ENCODE peak calls at places on chromosomes 16 and 17, in five cellular contexts. B is uterus, Y is Peyer's patch, K is fibroblast of lung, C is endothelial cell of umbilical vein. R is an unnamed sample.

GRCh38 chr17:1843947-1844346 is 14.1 kb downstream of the RPA1 start:
- DNase-seq in B (no peak), Y (no peak), K (no peak), C (no peak), R (no peak)

GRCh38 chr17:68288375-68288774 is 2.6 kb downstream of the SLC16A6 start:
- DNase-seq in B (no peak), Y (no peak), K (no peak), C (no peak), R (no peak)

GRCh38 chr17:80260791-80261158 is at the start of gene RNF213:
- DNase-seq in B (peak; percentile 50), Y (peak; percentile 85), K (peak; percentile 19), C (peak; percentile 6), R (peak; percentile 75)

GRCh38 chr16:47018223-47018891 is 44.9 kb upstream of the DNAJA2 start:
- DNase-seq in B (no peak), Y (peak; percentile 53), K (peak; percentile 13), C (peak; percentile 13), R (no peak)

GRCh38 chr16:27826081-27826892 is 237.2 kb downstream of the GSG1L start:
- DNase-seq in B (no peak), Y (peak; percentile 21), K (no peak), C (no peak), R (no peak)

GRCh38 chr16:14302399-14303181 is 231.5 kb downstream of the MRTFB start:
- DNase-seq in B (peak; percentile 28), Y (no peak), K (peak; percentile 26), C (peak; percentile 18), R (peak; percentile 64)

GRCh38 chr17:38568845-38569510 is 36.8 kb downstream of the SRCIN1 start:
- DNase-seq in B (no peak), Y (no peak), K (no peak), C (no peak), R (no peak)

GRCh38 chr16:49108611-49109010 is 173.0 kb downstream of the CBLN1 start:
- DNase-seq in B (no peak), Y (no peak), K (no peak), C (no peak), R (no peak)

GRCh38 chr17:31532161-31532515 is 140.7 kb downstream of the RAB11FIP4 start:
- DNase-seq in B (no peak), Y (no peak), K (no peak), C (no peak), R (no peak)

GRCh38 chr17:83062011-83062817 is 17.2 kb upstream of the METRNL start:
- DNase-seq in B (peak; percentile 10), Y (peak; percentile 47), K (no peak), C (no peak), R (no peak)

GRCh38 chr16:21501869-21502667 is 97.3 kb upstream of the METTL9 start:
- DNase-seq in B (peak; percentile 89), Y (peak; percentile 96), K (peak; percentile 96), C (peak; percentile 95), R (peak; percentile 94)

GRCh38 chr17:65074778-65075250 is 18.3 kb upstream of the GNA13 start:
- DNase-seq in B (peak; percentile 43), Y (peak; percentile 65), K (no peak), C (peak; percentile 94), R (peak; percentile 29)

GRCh38 chr17:417691-418420 is 65.2 kb upstream of the RPH3AL start:
- DNase-seq in B (no peak), Y (no peak), K (no peak), C (no peak), R (no peak)

GRCh38 chr16:2842340-2843000 is 12.4 kb downstream of the ZG16B start:
- DNase-seq in B (no peak), Y (peak; percentile 54), K (peak; percentile 56), C (no peak), R (peak; percentile 34)

GRCh38 chr16:83301966-83302365 is 505.8 kb upstream of the HSBP1 start:
- DNase-seq in B (no peak), Y (no peak), K (peak; percentile 8), C (peak; percentile 11), R (no peak)

GRCh38 chr16:17416461-17417221 is 54.1 kb downstream of the XYLT1 start:
- DNase-seq in B (no peak), Y (no peak), K (peak; percentile 51), C (no peak), R (peak; percentile 42)

GRCh38 chr16:12661656-12662172 is 142.0 kb downstream of the CPPED1 start:
- DNase-seq in B (no peak), Y (no peak), K (peak; percentile 22), C (peak; percentile 65), R (peak; percentile 37)

GRCh38 chr17:28549274-28550132 is 2.9 kb downstream of the UNC119 start:
- DNase-seq in B (no peak), Y (peak; percentile 39), K (no peak), C (no peak), R (no peak)

GRCh38 chr16:87956771-87957279 is 5.6 kb downstream of the BANP start:
- DNase-seq in B (no peak), Y (no peak), K (peak; percentile 66), C (peak; percentile 54), R (no peak)

GRCh38 chr17:56577190-56577589 is 16.3 kb upstream of the NOG start:
- DNase-seq in B (no peak), Y (no peak), K (no peak), C (no peak), R (no peak)

GRCh38 chr17:82320140-82320840 is 2.9 kb upstream of the CD7 start:
- DNase-seq in B (no peak), Y (no peak), K (no peak), C (no peak), R (no peak)

GRCh38 chr16:66521951-66522771 is 27.8 kb downstream of the TK2 start:
- DNase-seq in B (no peak), Y (peak; percentile 58), K (peak; percentile 99), C (peak; percentile 81), R (peak; percentile 37)

GRCh38 chr17:42405076-42405475 is 16.8 kb upstream of the STAT3 start:
- DNase-seq in B (no peak), Y (no peak), K (no peak), C (no peak), R (no peak)

GRCh38 chr16:73028721-73029361 is 19.1 kb downstream of the ZFHX3 start:
- DNase-seq in B (no peak), Y (no peak), K (no peak), C (no peak), R (no peak)

GRCh38 chr17:29347831-29348281 is 42.3 kb upstream of the TAOK1 start:
- DNase-seq in B (peak; percentile 20), Y (no peak), K (peak; percentile 13), C (no peak), R (peak; percentile 74)

GRCh38 chr16:68490829-68491575 is 42.7 kb upstream of the SMPD3 start:
- DNase-seq in B (no peak), Y (peak; percentile 85), K (peak; percentile 71), C (no peak), R (no peak)

GRCh38 chr17:40086150-40087044 is 14.0 kb downstream of the NR1D1 start:
- DNase-seq in B (peak; percentile 57), Y (no peak), K (no peak), C (peak; percentile 40), R (peak; percentile 70)

GRCh38 chr17:76532072-76532651 is 5.3 kb downstream of the CYGB start:
- DNase-seq in B (no peak), Y (no peak), K (peak; percentile 56), C (no peak), R (no peak)

GRCh38 chr16:50861926-50862325 is 120.0 kb downstream of the CYLD start:
- DNase-seq in B (no peak), Y (no peak), K (peak; percentile 90), C (no peak), R (peak; percentile 41)

GRCh38 chr16:81641403-81642106 is 137.5 kb upstream of the PLCG2 start:
- DNase-seq in B (no peak), Y (no peak), K (no peak), C (no peak), R (no peak)

DNA sequence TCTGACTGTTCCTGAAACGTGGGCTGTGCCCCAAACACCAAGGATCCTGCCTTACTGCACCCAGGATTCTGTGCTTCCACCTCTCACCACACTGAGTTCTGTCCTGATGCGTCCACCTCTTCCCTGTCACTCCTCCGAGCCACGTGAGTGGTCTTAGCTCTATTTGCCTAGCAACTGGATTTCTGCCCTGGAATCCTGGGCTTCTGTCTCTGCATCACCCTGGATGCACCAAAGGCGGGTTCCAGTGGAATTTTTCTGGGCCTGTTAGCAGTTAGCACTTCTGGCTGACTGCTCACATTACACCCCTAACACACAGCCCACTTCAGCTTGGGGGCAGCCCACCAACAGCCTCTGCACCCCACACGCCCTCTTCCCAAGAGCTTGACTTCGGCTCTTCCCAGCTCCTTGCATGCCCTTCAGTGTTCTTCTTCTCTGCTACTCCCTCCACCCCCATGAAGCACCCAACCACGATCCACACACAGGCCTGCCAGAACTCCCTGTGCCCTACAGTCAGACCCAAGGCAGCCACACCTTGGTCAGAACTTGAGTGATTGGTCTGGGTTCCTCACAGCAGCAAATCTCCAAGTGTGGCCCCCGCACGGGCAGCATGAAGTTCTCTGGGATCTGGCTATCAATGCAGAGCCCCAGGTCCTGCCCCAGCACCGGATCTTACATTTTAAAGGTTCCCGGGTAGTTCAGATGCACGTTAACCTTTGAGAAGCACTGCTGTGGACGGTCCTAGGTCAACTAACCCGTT is 129.8 kb upstream of the RCVRN start:
- DNase-seq in B (no peak), Y (no peak), K (no peak), C (no peak), R (no peak)
- H3K4me3 ChIP-seq in B (no peak overlapping the region), Y (peak overlapping the region; percentile 6), K (no peak overlapping the region), C (no peak overlapping the region), R (peak overlapping the region; percentile 69)

DNA sequence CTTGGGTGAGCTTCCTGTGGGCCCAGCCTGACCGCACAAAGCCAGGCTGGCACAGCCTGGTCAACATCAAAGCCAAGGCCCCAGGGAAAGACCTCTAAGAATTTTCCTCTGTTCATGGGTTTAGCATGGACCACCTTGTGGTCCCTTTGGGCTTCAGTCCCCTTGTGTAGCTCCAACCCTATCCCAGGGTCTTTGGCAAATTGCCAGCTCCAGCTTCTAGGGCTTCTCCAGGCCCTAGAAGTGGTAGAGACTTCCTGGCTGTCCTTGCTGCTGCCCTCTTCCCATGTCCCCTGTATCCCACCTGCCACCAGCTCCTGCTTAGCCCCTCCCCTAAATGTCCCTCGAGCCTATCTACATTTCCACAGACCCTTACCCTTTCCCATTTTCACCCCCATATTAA is 9.7 kb upstream of the ITGA3 start:
- DNase-seq in B (no peak), Y (no peak), K (no peak), C (no peak), R (no peak)
- H3K4me1 ChIP-seq in B (no peaks in the 10 kb centered on the region), Y (no peaks in the 10 kb centered on the region), K (peaks cover 24% of the 10 kb centered on the region), C (peaks cover 48% of the 10 kb centered on the region), R (peaks cover 17% of the 10 kb centered on the region)

GRCh38 chr17:44948315-44948795 is 782 bp upstream of the KIF18B start:
- DNase-seq in B (no peak), Y (no peak), K (no peak), C (no peak), R (no peak)
- H3K4me3 ChIP-seq in B (peak overlapping the region; percentile 55), Y (peak overlapping the region; percentile 74), K (peak overlapping the region; percentile 83), C (peak overlapping the region; percentile 46), R (peak overlapping the region; percentile 96)

GRCh38 chr17:17933775-17934174 is 38.4 kb downstream of the TOM1L2 start:
- DNase-seq in B (no peak), Y (no peak), K (peak; percentile 77), C (no peak), R (no peak)
- H3K4me1 ChIP-seq in B (no peaks in the 10 kb centered on the region), Y (no peaks in the 10 kb centered on the region), K (peaks cover 43% of the 10 kb centered on the region), C (peaks cover 2% of the 10 kb centered on the region), R (peaks cover 79% of the 10 kb centered on the region)